ENCODE peak calls at places on chromosomes 3 and 15, in nine cellular contexts. M is HTR-8/SVneo, Q is sciatic nerve, O is GF-D8, F is T-helper 1 cell, Y is A172, X is KBM-7, I is MCF 10A, C is germinal center. H is an unnamed sample.

GRCh38 chr3:99697250-99697649 is 58.9 kb downstream of the COL8A1 start:
- DNase-seq in M (no peak), Q (no peak), O (no peak), F (no peak), Y (no peak), X (no peak), I (no peak), C (no peak), H (no peak)

GRCh38 chr3:4680881-4681300 is 187.7 kb downstream of the ITPR1 start:
- DNase-seq in M (peak), Q (no peak), O (no peak), F (no peak), Y (peak), X (no peak), I (no peak), C (no peak), H (no peak)

GRCh38 chr3:158739661-158740060 is 7.4 kb upstream of the RARRES1 start:
- DNase-seq in M (no peak), Q (no peak), O (no peak), F (no peak), Y (no peak), X (no peak), I (no peak), C (no peak), H (no peak)

GRCh38 chr15:40454904-40455391 is 14.2 kb downstream of the BAHD1 start:
- DNase-seq in M (no peak), Q (no peak), O (no peak), F (no peak), Y (no peak), X (no peak), I (peak), C (no peak), H (no peak)

GRCh38 chr15:96337991-96338771 is 7.7 kb downstream of the NR2F2 start:
- DNase-seq in M (no peak), Q (no peak), O (no peak), F (no peak), Y (peak), X (no peak), I (peak), C (no peak), H (no peak)

GRCh38 chr15:56356616-56357015 is 8.6 kb upstream of the TEX9 start:
- DNase-seq in M (no peak), Q (no peak), O (no peak), F (no peak), Y (peak), X (peak), I (peak), C (no peak), H (peak)

GRCh38 chr15:29540479-29540878 is 270.9 kb upstream of the NSMCE3 start:
- DNase-seq in M (no peak), Q (no peak), O (no peak), F (no peak), Y (no peak), X (no peak), I (no peak), C (no peak), H (no peak)

GRCh38 chr3:39587113-39587512 is 119.6 kb downstream of the MOBP start:
- DNase-seq in M (no peak), Q (no peak), O (no peak), F (no peak), Y (no peak), X (no peak), I (no peak), C (no peak), H (no peak)

GRCh38 chr3:170410428-170411029 is 8.1 kb upstream of the CLDN11 start:
- DNase-seq in M (peak), Q (no peak), O (no peak), F (no peak), Y (peak), X (peak), I (peak), C (peak), H (peak)

GRCh38 chr3:188468196-188468595 is 314.2 kb downstream of the LPP start:
- DNase-seq in M (no peak), Q (no peak), O (no peak), F (no peak), Y (no peak), X (no peak), I (no peak), C (no peak), H (no peak)

GRCh38 chr15:74132681-74133070 is 2.3 kb downstream of the ISLR2 start:
- DNase-seq in M (no peak), Q (no peak), O (no peak), F (no peak), Y (no peak), X (no peak), I (no peak), C (no peak), H (no peak)

GRCh38 chr3:137013955-137014688 is 56.3 kb downstream of the IL20RB start:
- DNase-seq in M (peak), Q (peak), O (peak), F (peak), Y (peak), X (peak), I (peak), C (peak), H (peak)

GRCh38 chr15:85047271-85047948 is 65.8 kb downstream of the PDE8A start:
- DNase-seq in M (peak), Q (no peak), O (peak), F (no peak), Y (peak), X (peak), I (peak), C (no peak), H (peak)

GRCh38 chr3:49805884-49806701 is 3.0 kb downstream of the INKA1 start:
- DNase-seq in M (no peak), Q (no peak), O (peak), F (no peak), Y (no peak), X (peak), I (no peak), C (peak), H (no peak)

GRCh38 chr15:48459571-48460461 is 128.6 kb downstream of the DUT start:
- DNase-seq in M (no peak), Q (no peak), O (no peak), F (no peak), Y (peak), X (no peak), I (peak), C (no peak), H (no peak)

GRCh38 chr3:79253704-79254103 is 514.1 kb downstream of the ROBO1 start:
- DNase-seq in M (no peak), Q (no peak), O (peak), F (no peak), Y (no peak), X (no peak), I (no peak), C (no peak), H (no peak)

GRCh38 chr3:151708868-151709267 is 24.9 kb upstream of the AADACL2 start:
- DNase-seq in M (no peak), Q (no peak), O (no peak), F (no peak), Y (no peak), X (no peak), I (no peak), C (no peak), H (no peak)

GRCh38 chr3:12986986-12987385 is 86.2 kb downstream of the IQSEC1 start:
- DNase-seq in M (no peak), Q (no peak), O (no peak), F (no peak), Y (no peak), X (no peak), I (no peak), C (no peak), H (no peak)

GRCh38 chr15:66784174-66784573 is 82.1 kb downstream of the SMAD6 start:
- DNase-seq in M (no peak), Q (peak), O (no peak), F (no peak), Y (no peak), X (no peak), I (no peak), C (no peak), H (no peak)

GRCh38 chr3:101050866-101051265 is 57.6 kb upstream of the ABI3BP start:
- DNase-seq in M (no peak), Q (no peak), O (no peak), F (no peak), Y (no peak), X (no peak), I (no peak), C (no peak), H (no peak)

GRCh38 chr15:101085311-101085700 is 166.1 kb downstream of the LRRK1 start:
- DNase-seq in M (no peak), Q (no peak), O (no peak), F (no peak), Y (no peak), X (no peak), I (no peak), C (no peak), H (no peak)

GRCh38 chr3:16839271-16840110 is 45.3 kb upstream of the PLCL2 start:
- DNase-seq in M (no peak), Q (no peak), O (no peak), F (no peak), Y (no peak), X (no peak), I (no peak), C (no peak), H (peak)

GRCh38 chr3:31407665-31408064 is 125.1 kb upstream of the STT3B start:
- DNase-seq in M (no peak), Q (no peak), O (no peak), F (no peak), Y (no peak), X (no peak), I (no peak), C (no peak), H (no peak)

GRCh38 chr3:177855021-177855420 is 657.7 kb upstream of the TBL1XR1 start:
- DNase-seq in M (no peak), Q (no peak), O (no peak), F (no peak), Y (no peak), X (no peak), I (no peak), C (no peak), H (no peak)

GRCh38 chr3:107412376-107412775 is 35.1 kb downstream of the CCDC54 start:
- DNase-seq in M (no peak), Q (no peak), O (no peak), F (no peak), Y (no peak), X (no peak), I (peak), C (no peak), H (no peak)

GRCh38 chr3:13657660-13658435 is 108.9 kb downstream of the FBLN2 start:
- DNase-seq in M (peak), Q (peak), O (no peak), F (peak), Y (peak), X (peak), I (peak), C (peak), H (peak)

GRCh38 chr15:95875141-95875643 is 455.3 kb upstream of the NR2F2 start:
- DNase-seq in M (no peak), Q (no peak), O (peak), F (no peak), Y (peak), X (peak), I (peak), C (no peak), H (no peak)

GRCh38 chr3:29922990-29923746 is 642.3 kb downstream of the RBMS3 start:
- DNase-seq in M (peak), Q (peak), O (no peak), F (no peak), Y (peak), X (no peak), I (peak), C (no peak), H (no peak)

GRCh38 chr3:112074616-112075497 is 11.3 kb upstream of the C3orf52 start:
- DNase-seq in M (peak), Q (no peak), O (no peak), F (no peak), Y (peak), X (no peak), I (peak), C (no peak), H (peak)

GRCh38 chr3:14991818-14992612 is 44.6 kb downstream of the NR2C2 start:
- DNase-seq in M (no peak), Q (no peak), O (no peak), F (no peak), Y (no peak), X (no peak), I (no peak), C (no peak), H (peak)

GRCh38 chr3:146968204-146968651 is 363.1 kb upstream of the PLSCR5 start:
- DNase-seq in M (peak), Q (no peak), O (no peak), F (no peak), Y (peak), X (no peak), I (peak), C (no peak), H (no peak)

GRCh38 chr3:186489507-186489906 is 54.7 kb downstream of the CRYGS start:
- DNase-seq in M (no peak), Q (no peak), O (no peak), F (no peak), Y (no peak), X (no peak), I (no peak), C (no peak), H (no peak)

GRCh38 chr15:77986891-77987764 is 90.4 kb downstream of the TBC1D2B start:
- DNase-seq in M (no peak), Q (no peak), O (no peak), F (no peak), Y (no peak), X (no peak), I (no peak), C (no peak), H (peak)

GRCh38 chr3:37445163-37445562 is 270.8 kb upstream of the LRRFIP2 start:
- DNase-seq in M (no peak), Q (no peak), O (no peak), F (no peak), Y (no peak), X (no peak), I (no peak), C (no peak), H (no peak)